ENCODE peak calls at places on chromosomes 3 and 15, in ten cellular contexts. Q is uterus, S is stomach, U is hepatocyte, P is psoas muscle, K is cardiac muscle cell, T is ascending aorta, B is brain microvascular endothelial cell, F is PC-3, V is transverse colon. A is an unnamed sample.
A peak's percentile ranks its signal among the peaks of the same experiment; 100 is the strongest.

GRCh38 chr3:30606301-30607031 is at the start of gene TGFBR2:
- DNase-seq in Q (peak; percentile 97), S (peak; percentile 95), U (peak; percentile 95), P (peak; percentile 97), K (peak; percentile 100), T (peak; percentile 97), B (peak; percentile 99), F (peak; percentile 98), V (peak; percentile 95), A (peak; percentile 93)

GRCh38 chr3:126438746-126439145 is 36.9 kb downstream of the ZXDC start:
- DNase-seq in Q (no peak), S (peak; percentile 17), U (no peak), P (no peak), K (no peak), T (peak; percentile 30), B (no peak), F (no peak), V (no peak), A (no peak)

GRCh38 chr15:73989001-73989798 is 2.9 kb downstream of the STOML1 start:
- DNase-seq in Q (no peak), S (no peak), U (peak; percentile 65), P (no peak), K (peak; percentile 80), T (no peak), B (peak; percentile 62), F (peak; percentile 72), V (no peak), A (no peak)

GRCh38 chr3:159443266-159443665 is 545.4 kb upstream of the IL12A start:
- DNase-seq in Q (no peak), S (no peak), U (no peak), P (no peak), K (no peak), T (no peak), B (no peak), F (no peak), V (no peak), A (no peak)

GRCh38 chr15:70113304-70113700 is 15.6 kb upstream of the TLE3 start:
- DNase-seq in Q (no peak), S (peak; percentile 36), U (no peak), P (peak; percentile 65), K (no peak), T (peak; percentile 74), B (no peak), F (no peak), V (peak; percentile 38), A (no peak)

GRCh38 chr3:157543491-157544035 is 40.3 kb upstream of the VEPH1 start:
- DNase-seq in Q (no peak), S (no peak), U (no peak), P (no peak), K (peak; percentile 49), T (no peak), B (no peak), F (peak; percentile 5), V (no peak), A (no peak)

GRCh38 chr15:60009124-60009523 is 5.0 kb downstream of the FOXB1 start:
- DNase-seq in Q (no peak), S (no peak), U (no peak), P (no peak), K (no peak), T (no peak), B (no peak), F (peak; percentile 37), V (no peak), A (no peak)

GRCh38 chr15:39629376-39629775 is 48.5 kb downstream of the THBS1 start:
- DNase-seq in Q (no peak), S (no peak), U (peak; percentile 23), P (no peak), K (peak; percentile 54), T (no peak), B (no peak), F (peak; percentile 84), V (peak; percentile 71), A (no peak)

GRCh38 chr3:22106213-22106867 is 355.3 kb upstream of the ZNF385D start:
- DNase-seq in Q (no peak), S (no peak), U (no peak), P (no peak), K (no peak), T (no peak), B (no peak), F (peak; percentile 94), V (no peak), A (no peak)

DNA sequence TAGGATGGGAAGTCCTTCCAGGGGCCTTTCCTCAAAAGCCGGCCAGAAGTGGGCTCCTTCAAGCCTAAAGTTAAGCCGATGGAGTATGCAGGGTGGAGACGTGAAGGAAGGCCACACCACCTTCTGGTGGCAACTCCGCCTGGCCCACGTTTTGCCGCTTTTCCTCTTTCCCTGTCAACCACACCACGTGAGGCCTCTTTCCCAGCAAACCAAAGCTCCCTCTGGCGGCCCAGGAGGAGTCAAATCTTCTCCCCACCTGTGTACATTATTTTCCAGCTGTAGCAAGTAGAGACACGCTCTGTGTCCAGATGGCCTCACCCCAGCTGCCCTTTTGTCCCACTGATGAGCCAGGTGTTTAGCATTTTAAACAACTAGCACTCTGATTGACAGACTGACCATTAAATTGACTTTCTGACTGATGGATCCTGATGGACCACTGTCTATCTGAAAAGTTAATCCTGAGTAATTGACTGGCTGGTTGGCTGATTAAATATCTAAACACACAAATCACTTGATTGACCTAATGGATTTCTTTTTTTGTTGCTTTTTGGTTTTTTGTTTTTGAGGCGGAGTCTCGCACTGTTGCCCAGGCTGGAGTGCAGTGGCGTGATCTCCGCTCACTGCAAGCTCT is 59.6 kb upstream of the ZBTB38 start:
- DNase-seq in Q (peak; percentile 39), S (peak; percentile 65), U (peak; percentile 83), P (no peak), K (peak; percentile 64), T (peak; percentile 75), B (peak; percentile 39), F (peak; percentile 61), V (peak; percentile 39), A (no peak)
- TF ChIP-seq CTCF in Q (peak; percentile 42), S (no peak), U (peak; percentile 53), P (peak; percentile 33), K (peak; percentile 67), T (peak; percentile 31), B (peak; percentile 80), F (peak; percentile 57), V (peak; percentile 49), A (peak; percentile 70)

GRCh38 chr3:186538779-186539178 is 5.4 kb downstream of the CRYGS start:
- DNase-seq in Q (no peak), S (no peak), U (no peak), P (no peak), K (no peak), T (no peak), B (no peak), F (no peak), V (no peak), A (no peak)

GRCh38 chr3:186536883-186537553 is 7.2 kb downstream of the CRYGS start:
- DNase-seq in Q (no peak), S (no peak), U (no peak), P (no peak), K (peak; percentile 23), T (no peak), B (peak; percentile 40), F (peak; percentile 6), V (no peak), A (no peak)

GRCh38 chr3:186544281-186544680 is at the start of gene CRYGS:
- DNase-seq in Q (no peak), S (no peak), U (no peak), P (no peak), K (no peak), T (no peak), B (no peak), F (peak; percentile 39), V (no peak), A (no peak)

DNA sequence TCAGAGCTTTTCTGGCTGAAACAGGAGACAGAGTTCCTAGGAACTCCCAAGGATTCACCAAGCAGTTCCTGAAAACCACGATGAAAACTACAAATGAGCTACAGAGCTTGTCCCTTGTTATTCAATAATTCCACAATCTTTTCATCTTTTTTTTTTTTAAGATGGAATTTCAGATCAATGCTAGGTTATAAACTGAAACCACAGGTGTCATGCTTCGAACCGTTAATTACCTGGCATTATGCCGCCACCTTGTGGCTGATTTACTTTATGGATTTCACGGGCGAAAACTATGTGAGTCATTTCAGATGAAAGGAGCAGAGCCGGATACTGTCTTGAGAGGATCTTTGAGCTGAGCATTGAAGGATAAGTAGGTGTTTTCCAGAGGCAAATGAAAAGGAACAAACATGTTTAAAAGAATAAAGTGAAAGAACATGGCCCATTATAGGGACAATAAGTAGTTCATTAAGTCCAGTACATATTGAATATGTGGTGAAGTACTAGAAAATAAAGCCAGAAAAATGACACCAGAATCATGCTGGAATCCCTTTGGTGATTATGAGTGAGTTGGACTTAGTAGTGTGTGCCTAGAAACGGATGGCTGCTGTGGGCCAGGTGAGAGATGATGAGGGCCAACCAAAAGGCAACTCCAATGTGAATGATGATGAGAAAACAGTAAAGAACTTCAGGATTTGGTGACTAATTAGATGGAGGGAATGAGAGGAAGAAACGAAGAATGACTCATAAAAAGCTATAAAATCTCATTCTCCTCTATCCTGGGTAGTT is 3.5 kb downstream of the CRYGS start:
- DNase-seq in Q (peak; percentile 69), S (peak; percentile 84), U (peak; percentile 87), P (no peak), K (peak; percentile 75), T (peak; percentile 86), B (peak; percentile 77), F (peak; percentile 95), V (peak; percentile 78), A (peak; percentile 15)
- H3K4me3 ChIP-seq in Q (no peak overlapping the region), S (no peak overlapping the region), U (no peak overlapping the region), P (peak overlapping the region; percentile 33), K (no peak overlapping the region), T (peak overlapping the region; percentile 22), B (no peak overlapping the region), F (no peak overlapping the region), V (no peak overlapping the region), A (no peak overlapping the region)

DNA sequence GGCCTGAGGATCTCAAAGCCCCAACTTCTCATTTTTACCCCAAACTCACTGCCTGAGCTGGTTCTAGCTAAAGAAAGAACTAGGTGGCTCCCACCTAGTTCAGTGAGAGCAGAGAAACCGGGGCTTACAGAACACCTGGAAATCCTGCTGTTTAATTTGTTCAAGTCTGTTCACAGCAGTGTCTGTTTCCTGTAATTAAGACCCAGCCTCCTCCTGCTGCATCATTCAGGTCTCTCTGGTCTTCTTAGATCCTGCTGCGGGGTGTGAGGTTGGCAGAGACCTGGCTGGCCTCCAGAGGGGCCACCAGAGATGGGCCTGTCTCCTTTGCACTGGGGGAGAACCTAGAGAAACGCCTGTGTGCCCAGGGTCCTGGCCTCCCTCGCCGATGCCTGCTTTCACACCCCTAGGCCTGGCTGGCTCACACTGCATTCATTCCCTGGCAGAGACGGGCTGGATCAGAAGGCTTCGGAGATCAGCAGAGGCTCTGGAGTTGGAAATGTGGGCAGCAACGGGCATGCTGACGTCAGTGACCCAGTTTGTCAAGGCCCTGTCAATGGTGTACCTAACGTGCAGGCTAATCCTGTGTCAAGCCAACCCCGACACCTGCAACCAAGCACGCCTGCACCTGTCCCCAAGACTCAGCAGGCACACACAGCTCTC is 5.0 kb upstream of the CHRNA3 start:
- DNase-seq in Q (no peak), S (peak; percentile 11), U (no peak), P (no peak), K (no peak), T (no peak), B (no peak), F (no peak), V (no peak), A (no peak)
- H3K27me3 ChIP-seq in Q (peaks cover 5% of the 10 kb centered on the region), S (peaks cover 27% of the 10 kb centered on the region), U (peaks cover 52% of the 10 kb centered on the region), P (peaks cover 5% of the 10 kb centered on the region), K (peaks cover 23% of the 10 kb centered on the region), T (no peaks in the 10 kb centered on the region), B (peaks cover 43% of the 10 kb centered on the region), F (peaks cover 27% of the 10 kb centered on the region), V (peaks cover 52% of the 10 kb centered on the region), A (peaks cover 30% of the 10 kb centered on the region)

DNA sequence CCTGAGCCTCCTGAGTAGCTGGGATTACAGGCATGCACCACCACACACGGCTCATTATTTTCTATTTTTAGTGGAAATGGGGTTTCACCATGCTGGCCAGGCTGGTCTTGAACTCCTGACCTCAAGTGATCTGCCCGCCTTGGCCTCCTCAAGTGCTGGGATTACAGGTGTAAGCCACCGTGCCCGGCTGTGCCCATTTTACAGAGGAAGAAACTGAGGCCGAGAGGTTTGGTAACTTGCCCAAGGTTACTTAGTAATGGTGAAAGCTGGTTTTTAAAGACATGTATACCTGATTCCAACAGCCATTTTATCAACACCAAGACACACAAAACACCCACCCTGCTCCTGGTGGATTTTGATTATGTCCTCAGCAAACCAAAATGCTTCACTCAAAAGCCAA is 128.7 kb downstream of the SNRK start:
- DNase-seq in Q (no peak), S (no peak), U (no peak), P (no peak), K (no peak), T (no peak), B (no peak), F (no peak), V (no peak), A (no peak)
- TF ChIP-seq CTCF in Q (no peak), S (no peak), U (no peak), P (no peak), K (no peak), T (no peak), B (no peak), F (no peak), V (no peak), A (no peak)